ENCODE peak calls at places on chromosomes 7 and 10, in five cellular contexts. O is astrocyte, L is hepatocyte, R is GM23248, V is GM23338. Q is an unnamed sample.

GRCh38 chr7:159198016-159198724 is 53.5 kb upstream of the VIPR2 start:
- DNase-seq in O (no peak), L (no peak), R (no peak), V (no peak), Q (no peak)

GRCh38 chr10:119468542-119469324 is 73.8 kb downstream of the RGS10 start:
- DNase-seq in O (no peak), L (no peak), R (no peak), V (no peak), Q (no peak)

GRCh38 chr10:28467615-28468014 is 65.3 kb upstream of the WAC start:
- DNase-seq in O (no peak), L (no peak), R (no peak), V (no peak), Q (no peak)

GRCh38 chr7:102892631-102893278 is 20.0 kb upstream of the LRRC17 start:
- DNase-seq in O (no peak), L (no peak), R (peak; percentile 16), V (no peak), Q (peak; percentile 58)

GRCh38 chr10:85713885-85714284 is 652.7 kb downstream of the GRID1 start:
- DNase-seq in O (no peak), L (no peak), R (no peak), V (no peak), Q (no peak)

GRCh38 chr7:124276005-124276606 is 243.2 kb upstream of the TMEM229A start:
- DNase-seq in O (no peak), L (peak; percentile 41), R (no peak), V (peak; percentile 77), Q (peak; percentile 44)

GRCh38 chr7:75617634-75618234 is 121.0 kb downstream of the HIP1 start:
- DNase-seq in O (no peak), L (no peak), R (no peak), V (no peak), Q (no peak)

GRCh38 chr10:1659221-1659791 is 78.0 kb downstream of the ADARB2 start:
- DNase-seq in O (no peak), L (no peak), R (no peak), V (no peak), Q (no peak)

GRCh38 chr10:109456566-109457361 is 466.5 kb downstream of the XPNPEP1 start:
- DNase-seq in O (no peak), L (peak; percentile 18), R (peak; percentile 25), V (peak; percentile 78), Q (no peak)

GRCh38 chr10:36172054-36172531 is 530.0 kb upstream of the FZD8 start:
- DNase-seq in O (peak; percentile 64), L (no peak), R (peak; percentile 85), V (no peak), Q (peak; percentile 54)

GRCh38 chr7:29806793-29807178 is 478 bp downstream of the WIPF3 start:
- DNase-seq in O (no peak), L (no peak), R (no peak), V (peak; percentile 51), Q (no peak)

GRCh38 chr7:29805031-29805430 is 1.3 kb upstream of the WIPF3 start:
- DNase-seq in O (no peak), L (no peak), R (no peak), V (no peak), Q (no peak)

GRCh38 chr7:29807179-29807841 is 1.0 kb downstream of the WIPF3 start:
- DNase-seq in O (no peak), L (peak; percentile 64), R (peak; percentile 41), V (peak; percentile 75), Q (no peak)

GRCh38 chr7:29808075-29808786 is 1.9 kb downstream of the WIPF3 start:
- DNase-seq in O (peak; percentile 12), L (no peak), R (no peak), V (no peak), Q (no peak)

GRCh38 chr7:29806131-29806792 is at the start of gene WIPF3:
- DNase-seq in O (no peak), L (peak; percentile 84), R (peak; percentile 44), V (peak; percentile 82), Q (peak; percentile 1)
- TF ChIP-seq EZH2 in O (no peak), L (no peak), R (no peak), V (no peak), Q (no peak)

GRCh38 chr10:12389154-12389734 is 39.9 kb downstream of the CAMK1D start:
- DNase-seq in O (no peak), L (no peak), R (no peak), V (no peak), Q (no peak)
- TF ChIP-seq EZH2 in O (no peak), L (no peak), R (no peak), V (no peak), Q (no peak)

DNA sequence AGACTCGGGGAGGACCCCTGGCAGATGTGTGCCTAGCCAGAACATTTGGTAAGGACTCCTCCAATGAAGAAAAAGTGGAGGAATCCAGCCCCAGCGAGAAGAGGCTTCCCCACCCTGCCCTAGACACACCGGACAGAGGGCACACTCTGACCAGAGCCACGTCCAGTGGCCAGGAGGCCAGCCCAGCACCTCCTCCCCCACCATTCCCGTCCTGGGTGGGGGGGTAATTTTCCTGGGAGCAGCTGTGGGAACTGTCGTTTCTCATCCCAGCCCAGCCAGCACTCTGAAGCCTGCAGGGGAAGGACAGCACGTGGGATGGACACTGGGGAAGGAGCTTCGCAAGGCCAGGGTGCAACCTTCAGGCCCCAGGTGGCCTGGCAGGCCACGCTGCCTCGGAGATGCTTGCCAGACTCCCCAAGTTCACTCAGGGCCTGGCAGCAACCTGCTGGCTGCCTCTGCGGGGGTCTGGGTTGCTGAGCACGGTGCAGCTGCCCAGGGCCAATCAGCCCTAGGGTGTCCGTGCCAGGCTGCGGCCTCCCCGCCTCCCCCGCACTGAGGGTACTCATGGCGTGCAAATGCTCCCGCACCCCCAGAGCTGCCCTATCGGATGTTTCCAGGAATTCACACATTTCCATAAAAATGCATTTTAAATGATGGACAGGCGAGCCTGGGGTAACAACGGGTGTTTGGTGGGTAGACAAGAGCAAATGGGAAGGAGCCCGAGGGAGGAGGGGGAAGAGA is 2.0 kb upstream of the EN2 start:
- DNase-seq in O (no peak), L (no peak), R (no peak), V (no peak), Q (no peak)
- TF ChIP-seq EZH2 in O (no peak), L (peak; percentile 37), R (no peak), V (peak; percentile 97), Q (no peak)

DNA sequence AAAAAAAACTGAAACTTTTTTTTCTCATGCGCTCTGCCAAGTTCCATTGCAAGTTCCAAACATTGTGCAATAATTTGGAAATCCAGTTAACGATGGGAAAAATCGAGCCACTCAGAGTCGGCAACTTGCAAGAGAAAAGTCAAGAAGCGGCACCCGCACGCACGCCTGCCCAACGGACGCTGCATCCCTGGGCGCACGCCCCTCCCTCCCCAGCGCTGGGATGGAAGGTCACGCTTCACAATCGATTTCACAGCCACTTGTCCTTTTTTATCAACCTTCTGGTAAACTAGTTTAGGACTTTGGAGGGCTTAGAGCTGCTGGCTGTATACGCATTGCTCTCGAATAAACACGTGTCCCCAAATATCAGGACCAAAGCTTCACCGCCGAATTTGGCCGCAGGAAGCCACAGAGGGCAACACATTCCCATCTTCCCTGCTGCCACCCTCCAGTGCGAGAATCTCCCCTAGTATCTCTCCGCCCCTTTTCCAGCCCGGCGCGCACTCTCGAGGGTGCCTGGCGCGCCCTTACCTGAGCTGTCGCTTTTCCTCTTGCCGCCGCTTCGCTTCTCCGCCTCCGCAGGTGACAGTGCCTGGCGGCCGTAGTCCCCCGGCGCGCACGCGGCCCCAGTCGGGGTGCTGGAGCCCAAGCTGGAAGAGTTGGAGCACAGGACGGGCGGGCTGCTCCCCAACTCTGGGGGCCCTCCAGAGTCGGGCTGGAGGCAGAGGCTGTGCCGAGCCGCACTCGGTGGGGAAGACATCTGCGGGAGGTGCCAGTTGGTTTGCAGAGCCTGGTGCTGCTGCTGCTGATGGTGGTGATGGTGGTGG is 913 bp downstream of the MEOX2 start:
- DNase-seq in O (peak; percentile 7), L (peak; percentile 18), R (peak; percentile 76), V (peak; percentile 74), Q (peak; percentile 54)
- TF ChIP-seq EZH2 in O (peak; percentile 78), L (peak; percentile 86), R (no peak), V (peak; percentile 43), Q (no peak)

GRCh38 chr7:27236053-27236410 is 6.6 kb upstream of the EVX1 start:
- DNase-seq in O (no peak), L (no peak), R (no peak), V (peak; percentile 50), Q (no peak)
- TF ChIP-seq EZH2 in O (no peak), L (no peak), R (no peak), V (peak; percentile 12), Q (no peak)

DNA sequence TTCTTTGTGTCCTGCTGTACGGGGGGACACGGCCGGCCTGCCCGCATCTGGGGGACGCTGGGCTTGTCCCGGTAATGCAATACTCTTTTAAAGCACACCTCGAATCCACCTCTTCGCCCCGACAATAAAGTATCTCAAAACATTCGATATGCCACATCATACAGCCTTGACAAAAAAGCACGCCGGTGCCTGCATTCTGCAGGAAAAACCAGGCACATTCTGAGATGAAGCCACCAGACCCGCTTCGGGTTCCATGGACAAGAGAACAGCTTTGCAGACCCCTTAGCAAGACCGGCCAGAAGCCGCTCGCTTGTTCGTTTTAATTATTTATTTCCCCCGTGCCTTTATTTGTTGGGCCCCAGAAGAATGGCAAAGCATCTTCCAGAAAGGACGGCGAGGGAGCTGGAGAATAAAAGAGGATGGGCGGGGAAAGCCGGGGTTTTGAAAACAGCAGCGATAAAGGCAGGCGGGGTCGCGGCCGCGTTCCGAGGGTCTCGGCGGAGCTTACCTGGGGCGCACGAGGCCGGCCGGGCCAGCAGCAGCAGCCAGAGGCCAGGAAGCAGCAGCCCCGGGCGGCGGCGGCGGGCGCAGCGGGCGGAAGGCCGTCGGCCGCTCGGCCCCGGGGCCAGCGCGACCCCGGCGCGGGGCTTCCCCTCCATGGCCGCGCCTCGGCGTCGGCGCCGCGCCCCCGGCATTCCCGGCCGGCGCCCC is 459 bp downstream of the KIAA1549 start:
- DNase-seq in O (no peak), L (peak; percentile 13), R (peak; percentile 43), V (peak; percentile 66), Q (peak; percentile 29)
- TF ChIP-seq EZH2 in O (no peak), L (no peak), R (no peak), V (no peak), Q (no peak)

DNA sequence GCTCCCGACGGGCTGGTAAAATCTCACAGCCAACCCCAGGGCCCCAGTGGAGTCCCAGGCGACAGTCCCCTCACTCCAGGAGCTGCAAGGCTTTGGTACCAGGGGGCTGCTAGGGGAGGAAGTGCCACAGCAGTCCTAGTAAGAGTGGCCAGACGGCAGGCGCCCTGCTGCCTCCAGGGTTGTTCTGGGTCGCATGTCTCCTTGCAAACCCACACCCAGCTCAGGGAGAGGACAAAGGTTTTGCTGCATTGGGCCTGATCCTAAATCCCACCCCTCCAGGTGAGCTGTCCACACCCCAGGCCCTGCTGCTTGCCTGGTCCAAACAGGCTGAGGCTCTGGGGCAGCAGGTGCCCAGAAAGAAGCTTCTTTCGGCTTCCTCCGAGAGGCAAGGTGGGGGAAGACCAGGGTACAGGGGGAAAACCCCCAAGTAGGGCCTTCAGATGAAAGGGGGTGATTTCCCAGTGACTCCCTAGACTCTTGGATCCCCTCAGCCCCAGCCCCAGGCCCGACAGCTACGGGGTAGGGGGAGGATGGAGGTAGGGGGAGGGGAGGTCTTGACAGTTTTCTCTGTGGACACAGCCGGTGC is 4.2 kb upstream of the KCP start:
- DNase-seq in O (no peak), L (no peak), R (no peak), V (peak; percentile 62), Q (no peak)
- TF ChIP-seq EZH2 in O (no peak), L (no peak), R (peak; percentile 52), V (no peak), Q (no peak)

Q was measured in endothelial cell of umbilical vein.